ENCODE peak calls at places on chromosomes 7 and 10, in four cellular contexts. Z, E, P and Q are unnamed samples.

GRCh38 chr7:33716581-33717477 is 188.5 kb upstream of the BMPER start:
- DNase-seq in Z (no peak), E (no peak), P (no peak), Q (no peak)

GRCh38 chr10:34008641-34009040 is 674.2 kb upstream of the NRP1 start:
- DNase-seq in Z (no peak), E (no peak), P (no peak), Q (peak)

GRCh38 chr10:5387169-5387568 is 17.5 kb downstream of the TUBAL3 start:
- DNase-seq in Z (no peak), E (no peak), P (no peak), Q (no peak)

GRCh38 chr10:94218496-94219183 is 144.1 kb downstream of the NOC3L start:
- DNase-seq in Z (no peak), E (no peak), P (no peak), Q (no peak)

GRCh38 chr7:26657139-26657753 is 207.1 kb downstream of the SKAP2 start:
- DNase-seq in Z (no peak), E (no peak), P (no peak), Q (no peak)

GRCh38 chr7:77734590-77735421 is 38.5 kb downstream of the RSBN1L start:
- DNase-seq in Z (no peak), E (no peak), P (no peak), Q (no peak)

GRCh38 chr10:104937528-104937927 is 296.4 kb downstream of the SORCS3 start:
- DNase-seq in Z (no peak), E (no peak), P (no peak), Q (no peak)

GRCh38 chr7:138980575-138981285 is 459 bp downstream of the KIAA1549 start:
- DNase-seq in Z (no peak), E (peak), P (no peak), Q (peak)

GRCh38 chr7:34070486-34071323 is 165.4 kb downstream of the BMPER start:
- DNase-seq in Z (no peak), E (no peak), P (no peak), Q (no peak)

GRCh38 chr7:51451751-51452465 is 135.3 kb upstream of the COBL start:
- DNase-seq in Z (no peak), E (peak), P (no peak), Q (peak)

GRCh38 chr7:28354601-28355062 is 57.7 kb upstream of the CREB5 start:
- DNase-seq in Z (no peak), E (no peak), P (no peak), Q (no peak)

GRCh38 chr7:55199418-55199817 is 165.7 kb upstream of the LANCL2 start:
- DNase-seq in Z (no peak), E (no peak), P (no peak), Q (no peak)

GRCh38 chr10:7933262-7933661 is 115.0 kb downstream of the TAF3 start:
- DNase-seq in Z (no peak), E (no peak), P (no peak), Q (no peak)

GRCh38 chr7:82428186-82428961 is 15.2 kb downstream of the CACNA2D1 start:
- DNase-seq in Z (no peak), E (no peak), P (no peak), Q (no peak)

GRCh38 chr10:3803884-3804741 is 19.1 kb upstream of the KLF6 start:
- DNase-seq in Z (peak), E (no peak), P (no peak), Q (no peak)

GRCh38 chr10:92146781-92147180 is 144.1 kb downstream of the CPEB3 start:
- DNase-seq in Z (no peak), E (no peak), P (no peak), Q (no peak)

GRCh38 chr7:50463035-50463434 is 12.9 kb upstream of the FIGNL1 start:
- DNase-seq in Z (no peak), E (no peak), P (no peak), Q (no peak)

GRCh38 chr10:69145864-69146263 is 21.9 kb downstream of the VPS26A start:
- DNase-seq in Z (no peak), E (no peak), P (no peak), Q (no peak)

GRCh38 chr10:69141304-69141703 is 17.3 kb downstream of the VPS26A start:
- DNase-seq in Z (no peak), E (peak), P (no peak), Q (no peak)

GRCh38 chr10:69145329-69145728 is 21.4 kb downstream of the VPS26A start:
- DNase-seq in Z (no peak), E (no peak), P (no peak), Q (no peak)

GRCh38 chr10:69139961-69140360 is 16.0 kb downstream of the VPS26A start:
- DNase-seq in Z (no peak), E (no peak), P (no peak), Q (no peak)

DNA sequence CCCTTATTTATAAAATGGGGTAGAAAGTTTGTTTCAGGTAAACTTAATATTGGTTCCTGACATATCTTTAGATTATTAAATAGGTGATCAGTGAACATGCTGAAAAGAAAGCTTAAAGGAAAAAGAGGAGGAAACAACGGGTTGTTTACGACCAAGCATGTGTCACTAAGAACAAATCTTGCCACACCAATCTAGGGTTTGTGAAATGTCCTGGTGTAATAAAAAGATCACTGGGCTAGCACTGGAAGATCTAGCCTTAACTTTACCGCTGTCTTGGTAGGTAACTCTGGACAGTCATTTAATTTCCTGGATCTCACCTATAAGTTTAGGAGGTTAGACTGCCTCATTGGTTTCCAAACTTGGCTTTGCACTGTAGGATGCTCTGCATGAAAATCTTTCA is 19.0 kb downstream of the VPS26A start:
- DNase-seq in Z (no peak), E (no peak), P (no peak), Q (no peak)
- TF ChIP-seq USF1 in Z (no peak), E (no peak), P (no peak), Q (no peak)

GRCh38 chr7:155638366-155638765 is 6.1 kb upstream of the RBM33 start:
- DNase-seq in Z (no peak), E (no peak), P (no peak), Q (no peak)

GRCh38 chr7:155637155-155637554 is 7.3 kb upstream of the RBM33 start:
- DNase-seq in Z (no peak), E (no peak), P (no peak), Q (no peak)

GRCh38 chr7:155643804-155644177 is 670 bp upstream of the RBM33 start:
- DNase-seq in Z (no peak), E (no peak), P (no peak), Q (no peak)

GRCh38 chr7:155640629-155641028 is 3.8 kb upstream of the RBM33 start:
- DNase-seq in Z (no peak), E (no peak), P (no peak), Q (no peak)

DNA sequence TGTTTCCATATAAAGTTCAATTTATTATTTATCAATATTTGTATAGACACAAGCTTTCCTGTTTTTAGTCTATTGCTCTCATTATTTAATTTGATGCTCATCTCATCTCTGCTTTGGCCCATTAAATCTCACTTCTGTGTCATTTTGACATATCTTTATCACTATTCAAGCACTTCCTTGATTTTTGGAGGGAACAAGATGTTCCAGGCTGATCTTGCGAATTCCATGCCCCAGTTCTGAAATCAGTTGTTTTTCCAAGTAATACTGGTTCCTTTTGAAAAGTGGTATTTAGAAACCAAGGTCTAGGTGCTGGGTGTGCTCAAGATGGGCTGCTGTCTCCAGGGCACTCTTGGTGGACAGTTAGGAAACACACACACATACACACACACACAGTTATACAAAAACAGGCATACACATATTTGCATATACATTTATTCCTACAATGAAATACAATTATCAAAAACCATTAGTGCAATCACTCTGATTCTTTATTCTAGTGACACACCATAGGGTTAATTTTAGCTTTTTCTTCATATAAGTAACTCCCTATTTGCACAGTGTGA is 4.4 kb upstream of the RBM33 start:
- DNase-seq in Z (no peak), E (no peak), P (no peak), Q (no peak)
- TF ChIP-seq USF1 in Z (no peak), E (no peak), P (no peak), Q (no peak)

DNA sequence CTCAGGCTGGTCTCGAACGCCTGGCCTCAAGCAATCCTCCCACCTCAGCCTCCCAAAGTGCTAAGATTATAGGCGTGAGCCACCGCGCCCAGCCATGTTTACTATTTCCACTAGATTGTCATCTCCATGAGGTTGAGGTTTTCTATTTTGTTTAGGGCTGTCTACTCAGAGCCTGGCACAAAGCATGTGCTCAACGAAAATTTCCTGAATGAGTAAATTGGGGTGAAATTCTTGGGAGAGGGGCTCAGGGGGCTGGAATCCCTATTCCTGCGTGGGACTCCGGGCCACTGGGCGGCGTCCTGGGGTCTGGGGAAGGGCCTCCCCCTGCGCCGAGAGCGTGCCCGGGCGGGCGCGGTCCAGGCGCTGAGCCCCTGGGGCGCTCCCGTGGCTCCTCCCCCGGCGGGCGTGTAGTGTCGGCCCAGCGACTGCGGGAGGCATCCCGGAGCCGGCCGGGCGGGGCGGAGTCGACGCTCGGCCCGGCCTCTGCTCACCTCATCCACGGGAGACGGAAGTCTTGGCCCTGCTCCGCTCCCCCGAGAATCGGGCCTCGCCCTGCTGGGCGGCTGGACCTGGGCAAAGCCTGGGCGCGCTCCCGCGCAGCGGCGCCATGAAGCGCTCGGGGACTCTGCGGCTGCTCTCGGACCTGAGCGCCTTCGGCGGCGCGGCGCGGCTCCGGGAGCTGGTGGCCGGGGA is at the start of gene HPS6:
- DNase-seq in Z (peak), E (peak), P (peak), Q (peak)
- TF ChIP-seq USF1 in Z (no peak), E (no peak), P (no peak), Q (peak)

GRCh38 chr7:3056713-3057388 is 13.2 kb upstream of the CARD11 start:
- DNase-seq in Z (no peak), E (no peak), P (no peak), Q (no peak)
- TF ChIP-seq USF1 in Z (no peak), E (no peak), P (no peak), Q (no peak)

GRCh38 chr7:67947651-67948050 is 951.0 kb downstream of the TYW1 start:
- DNase-seq in Z (no peak), E (no peak), P (no peak), Q (no peak)
- TF ChIP-seq USF1 in Z (no peak), E (no peak), P (no peak), Q (no peak)

DNA sequence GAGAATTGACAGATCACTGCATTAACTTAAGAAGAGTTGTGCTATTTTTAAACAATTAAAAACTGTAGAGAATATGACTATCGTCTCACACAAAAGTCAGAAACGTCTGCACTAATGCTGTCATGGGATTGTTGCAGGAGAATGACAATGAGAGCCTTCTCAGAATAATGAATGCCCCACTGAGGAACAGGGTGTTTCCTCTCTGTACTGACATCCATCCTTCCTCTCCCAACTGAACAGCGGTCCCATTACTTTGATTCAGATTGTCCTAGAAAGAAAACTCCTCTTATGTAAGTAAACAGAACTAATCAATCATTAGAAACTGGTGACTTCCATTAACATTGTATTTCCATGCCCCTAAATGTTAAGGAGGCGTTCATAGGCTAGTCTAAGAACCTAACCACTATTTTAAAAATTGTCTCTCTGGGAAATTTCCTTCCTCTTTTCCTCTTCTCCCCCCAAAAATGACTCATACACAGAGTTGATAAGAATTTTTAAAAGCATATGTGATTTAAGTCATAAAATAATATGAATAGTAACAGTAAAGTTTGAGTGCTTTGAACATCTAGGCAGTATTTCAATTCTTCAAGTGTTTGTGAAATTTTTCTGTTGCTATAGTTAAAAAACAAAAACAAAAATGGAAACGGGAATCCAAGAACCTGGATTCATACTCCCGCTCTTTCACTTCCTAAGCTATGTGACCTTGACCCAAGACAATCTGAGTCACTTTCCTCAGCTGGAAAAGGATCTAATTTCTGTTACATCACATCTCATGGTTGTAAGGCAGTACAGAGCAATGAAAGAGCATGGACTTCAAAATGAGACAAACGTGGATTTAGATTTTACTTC is 12.7 kb upstream of the MACC1 start:
- DNase-seq in Z (no peak), E (no peak), P (no peak), Q (no peak)
- TF ChIP-seq USF1 in Z (no peak), E (no peak), P (no peak), Q (no peak)